ENCODE peak calls at places on chromosomes 12 and 14, in nine cellular contexts. B is NCI-H1092; P is Kasumi-1; R is stimulated activated CD4-positive, alpha-beta T cell treated with anti-CD3 and anti-CD28 coated beads, Interleukin-2, amount 100 ng/mL, for 24 hours; Z is CD8-positive, alpha-beta memory T cell; D is neural crest cell; A is stimulated activated CD8-positive, alpha-beta memory T cell treated with anti-CD3 and anti-CD28 coated beads, Interleukin-7, amount 100 ng/mL, for 4 hours; I is activated CD4-positive, alpha-beta T cell treated with anti-CD3 and anti-CD28 coated beads, Interleukin-2, amount 50 U/mL, for 48 hours; V is HT1080. G is an unnamed sample.
A peak's percentile ranks its signal among the peaks of the same experiment; 100 is the strongest.

GRCh38 chr12:110230655-110231054 is 50.4 kb upstream of the ATP2A2 start:
- DNase-seq in A (no peak), Z (no peak), P (no peak), I (no peak), D (no peak), B (no peak), V (no peak), R (no peak), G (no peak)

GRCh38 chr14:89723930-89724915 is 230.3 kb downstream of the EFCAB11 start:
- DNase-seq in I (peak; percentile 18), B (no peak), V (no peak), A (no peak), R (no peak), Z (no peak), P (peak; percentile 47), D (no peak), G (peak; percentile 31)

GRCh38 chr14:51511265-51511664 is 140.4 kb upstream of the FRMD6 start:
- DNase-seq in A (no peak), R (no peak), V (no peak), I (no peak), D (no peak), B (no peak), P (no peak), Z (no peak), G (no peak)

GRCh38 chr14:64244279-64244678 is 49.9 kb downstream of the ESR2 start:
- DNase-seq in A (no peak), B (peak; percentile 34), P (no peak), R (no peak), I (no peak), D (no peak), Z (no peak), V (no peak), G (no peak)

GRCh38 chr14:54098536-54098935 is 141.9 kb upstream of the BMP4 start:
- DNase-seq in R (no peak), V (peak; percentile 32), Z (no peak), B (no peak), D (no peak), P (no peak), I (no peak), A (no peak), G (no peak)

GRCh38 chr14:70707138-70708038 is 65.7 kb downstream of the TTC9 start:
- DNase-seq in V (peak; percentile 91), P (peak; percentile 36), Z (no peak), R (no peak), D (no peak), A (no peak), B (no peak), I (peak; percentile 7), G (no peak)

GRCh38 chr14:56170028-56170427 is 51.8 kb downstream of the PELI2 start:
- DNase-seq in V (no peak), R (no peak), Z (no peak), D (no peak), B (no peak), I (no peak), P (no peak), A (no peak), G (no peak)

GRCh38 chr12:118055144-118055557 is 5.8 kb downstream of the WSB2 start:
- DNase-seq in I (peak; percentile 84), A (peak; percentile 45), Z (peak; percentile 81), D (peak; percentile 43), R (peak; percentile 75), V (peak; percentile 61), P (peak; percentile 86), B (no peak), G (peak; percentile 77)